ENCODE peak calls at places on chromosomes 1 and 21, in ten cellular contexts. V is naive thymus-derived CD4-positive, alpha-beta T cell; L is AG20443; P is progenitor cell of endocrine pancreas; K is GM12865; N is HAP-1; O is non-pigmented ciliary epithelial cell; R is NCI-H1092; J is heart right ventricle; Y is GM03348. B is an unnamed sample.

GRCh38 chr1:15118579-15118978 is 35.0 kb upstream of the TMEM51 start:
- DNase-seq in V (no peak), L (no peak), P (no peak), K (no peak), N (no peak), O (no peak), R (no peak), J (no peak), Y (no peak), B (no peak)

GRCh38 chr21:20591294-20591693 is 406.9 kb upstream of the NCAM2 start:
- DNase-seq in V (no peak), L (no peak), P (no peak), K (no peak), N (no peak), O (peak), R (no peak), J (no peak), Y (no peak), B (no peak)

GRCh38 chr1:5911157-5911556 is 81.1 kb downstream of the NPHP4 start:
- DNase-seq in V (no peak), L (no peak), P (no peak), K (no peak), N (no peak), O (no peak), R (no peak), J (no peak), Y (no peak), B (no peak)

GRCh38 chr1:65170511-65171142 is 22.6 kb downstream of the AK4 start:
- DNase-seq in V (no peak), L (peak), P (no peak), K (no peak), N (no peak), O (no peak), R (no peak), J (no peak), Y (peak), B (peak)

GRCh38 chr1:15153184-15153841 is at the start of gene TMEM51:
- DNase-seq in V (peak), L (peak), P (peak), K (no peak), N (peak), O (no peak), R (peak), J (peak), Y (peak), B (no peak)

GRCh38 chr21:37742532-37742931 is 173.7 kb downstream of the KCNJ6 start:
- DNase-seq in V (no peak), L (peak), P (no peak), K (no peak), N (no peak), O (no peak), R (peak), J (no peak), Y (peak), B (no peak)

GRCh38 chr1:45643978-45644377 is 20.1 kb upstream of the CCDC17 start:
- DNase-seq in V (no peak), L (no peak), P (no peak), K (no peak), N (no peak), O (no peak), R (no peak), J (no peak), Y (peak), B (no peak)

GRCh38 chr1:15290382-15290781 is 43.4 kb downstream of the FHAD1 start:
- DNase-seq in V (no peak), L (peak), P (no peak), K (no peak), N (no peak), O (peak), R (no peak), J (no peak), Y (no peak), B (peak)

GRCh38 chr1:22143065-22143514 is at the start of gene WNT4:
- DNase-seq in V (peak), L (peak), P (peak), K (peak), N (peak), O (no peak), R (no peak), J (peak), Y (peak), B (no peak)

GRCh38 chr1:20069932-20070331 is at the start of gene PLA2G5:
- DNase-seq in V (no peak), L (peak), P (no peak), K (no peak), N (no peak), O (no peak), R (no peak), J (peak), Y (peak), B (no peak)

GRCh38 chr1:232576537-232576936 is 53.4 kb downstream of the SIPA1L2 start:
- DNase-seq in V (no peak), L (no peak), P (no peak), K (no peak), N (no peak), O (no peak), R (no peak), J (no peak), Y (no peak), B (no peak)

GRCh38 chr1:45522324-45523104 is 830 bp upstream of the PRDX1 start:
- DNase-seq in V (no peak), L (peak), P (no peak), K (peak), N (no peak), O (no peak), R (no peak), J (no peak), Y (peak), B (no peak)

GRCh38 chr1:98054786-98055185 is 134.0 kb upstream of the DPYD start:
- DNase-seq in V (no peak), L (no peak), P (no peak), K (no peak), N (no peak), O (no peak), R (no peak), J (no peak), Y (no peak), B (no peak)

GRCh38 chr21:31901342-31901741 is 28.5 kb downstream of the HUNK start:
- DNase-seq in V (no peak), L (no peak), P (no peak), K (no peak), N (no peak), O (no peak), R (no peak), J (no peak), Y (no peak), B (no peak)

GRCh38 chr21:42125571-42126544 is 54.7 kb downstream of the UMODL1 start:
- DNase-seq in V (no peak), L (peak), P (no peak), K (no peak), N (no peak), O (no peak), R (peak), J (no peak), Y (peak), B (no peak)

GRCh38 chr1:167836197-167836596 is 77.7 kb downstream of the ADCY10 start:
- DNase-seq in V (no peak), L (no peak), P (no peak), K (no peak), N (no peak), O (no peak), R (no peak), J (no peak), Y (no peak), B (no peak)

GRCh38 chr1:3116560-3116959 is 47.6 kb downstream of the PRDM16 start:
- DNase-seq in V (no peak), L (no peak), P (no peak), K (no peak), N (no peak), O (no peak), R (no peak), J (no peak), Y (no peak), B (no peak)